ENCODE peak calls at places on chromosome 3, in ten cellular contexts. U, M, B, G, P, S, F, C, T and Q are unnamed samples.

GRCh38 chr3:127589600-127590281 is 792 bp downstream of the TPRA1 start:
- DNase-seq in U (peak), M (no peak), B (no peak), G (no peak), P (no peak), S (peak), F (no peak), C (peak), T (no peak), Q (peak)

GRCh38 chr3:129837057-129837631 is 56.4 kb downstream of the TMCC1 start:
- DNase-seq in U (peak), M (no peak), B (no peak), G (no peak), P (no peak), S (no peak), F (no peak), C (no peak), T (peak), Q (no peak)

GRCh38 chr3:52053307-52054304 is 2.8 kb downstream of the DUSP7 start:
- DNase-seq in U (no peak), M (peak), B (peak), G (no peak), P (peak), S (no peak), F (no peak), C (no peak), T (peak), Q (peak)

GRCh38 chr3:42488687-42489086 is 13.8 kb upstream of the VIPR1 start:
- DNase-seq in U (no peak), M (no peak), B (no peak), G (peak), P (no peak), S (no peak), F (no peak), C (no peak), T (no peak), Q (no peak)

GRCh38 chr3:51275096-51275805 is 109.8 kb upstream of the MANF start:
- DNase-seq in U (no peak), M (no peak), B (no peak), G (no peak), P (no peak), S (no peak), F (no peak), C (no peak), T (no peak), Q (no peak)

GRCh38 chr3:179961081-179962078 is 75.4 kb downstream of the PEX5L start:
- DNase-seq in U (no peak), M (no peak), B (no peak), G (no peak), P (no peak), S (no peak), F (no peak), C (peak), T (no peak), Q (no peak)

GRCh38 chr3:73086071-73086494 is 24.6 kb downstream of the EBLN2 start:
- DNase-seq in U (peak), M (peak), B (peak), G (no peak), P (no peak), S (peak), F (peak), C (peak), T (peak), Q (peak)

GRCh38 chr3:143613226-143613625 is 235.0 kb downstream of the SLC9A9 start:
- DNase-seq in U (no peak), M (no peak), B (no peak), G (no peak), P (no peak), S (no peak), F (peak), C (no peak), T (peak), Q (no peak)

GRCh38 chr3:139460096-139460495 is 16.2 kb downstream of the RBP2 start:
- DNase-seq in U (no peak), M (no peak), B (no peak), G (no peak), P (no peak), S (no peak), F (peak), C (no peak), T (no peak), Q (no peak)

GRCh38 chr3:32557640-32558352 is 12.9 kb downstream of the DYNC1LI1 start:
- DNase-seq in U (no peak), M (no peak), B (no peak), G (no peak), P (no peak), S (no peak), F (no peak), C (no peak), T (no peak), Q (no peak)

GRCh38 chr3:75906555-75907112 is 121.3 kb upstream of the ZNF717 start:
- DNase-seq in U (peak), M (no peak), B (no peak), G (no peak), P (peak), S (peak), F (peak), C (peak), T (peak), Q (no peak)

GRCh38 chr3:123119802-123120201 is 53.0 kb downstream of the PDIA5 start:
- DNase-seq in U (no peak), M (no peak), B (no peak), G (no peak), P (no peak), S (no peak), F (no peak), C (no peak), T (no peak), Q (no peak)

GRCh38 chr3:42377681-42378080 is 32.7 kb downstream of the LYZL4 start:
- DNase-seq in U (peak), M (no peak), B (no peak), G (no peak), P (no peak), S (no peak), F (no peak), C (no peak), T (no peak), Q (no peak)

GRCh38 chr3:171054231-171054630 is 27.7 kb upstream of the SLC2A2 start:
- DNase-seq in U (no peak), M (no peak), B (no peak), G (no peak), P (no peak), S (no peak), F (no peak), C (no peak), T (no peak), Q (no peak)

GRCh38 chr3:188034989-188035388 is 119.0 kb upstream of the LPP start:
- DNase-seq in U (no peak), M (no peak), B (no peak), G (no peak), P (no peak), S (no peak), F (no peak), C (no peak), T (no peak), Q (no peak)

GRCh38 chr3:184306573-184306972 is 7.5 kb downstream of the PSMD2 start:
- DNase-seq in U (no peak), M (no peak), B (no peak), G (no peak), P (no peak), S (no peak), F (no peak), C (no peak), T (no peak), Q (no peak)

GRCh38 chr3:184300377-184300717 is 1.3 kb downstream of the PSMD2 start:
- DNase-seq in U (peak), M (no peak), B (peak), G (no peak), P (no peak), S (no peak), F (peak), C (no peak), T (no peak), Q (no peak)

GRCh38 chr3:184299488-184300376 is 691 bp downstream of the PSMD2 start:
- DNase-seq in U (peak), M (no peak), B (peak), G (no peak), P (no peak), S (no peak), F (peak), C (no peak), T (peak), Q (no peak)

GRCh38 chr3:184308744-184309143 is 5.7 kb upstream of the EIF4G1 start:
- DNase-seq in U (no peak), M (no peak), B (no peak), G (no peak), P (no peak), S (no peak), F (no peak), C (no peak), T (no peak), Q (no peak)

GRCh38 chr3:184305577-184305976 is 6.5 kb downstream of the PSMD2 start:
- DNase-seq in U (peak), M (no peak), B (peak), G (no peak), P (no peak), S (no peak), F (peak), C (no peak), T (peak), Q (no peak)
- TF ChIP-seq CTCF in U (peak), M (peak), B (peak), G (no peak), P (peak), S (peak), F (peak), C (no peak), T (peak), Q (peak)

GRCh38 chr3:53672987-53673386 is 173.2 kb downstream of the CHDH start:
- DNase-seq in U (no peak), M (no peak), B (no peak), G (peak), P (no peak), S (no peak), F (no peak), C (no peak), T (no peak), Q (no peak)

GRCh38 chr3:53671192-53672021 is 174.8 kb downstream of the CHDH start:
- DNase-seq in U (no peak), M (no peak), B (no peak), G (peak), P (no peak), S (no peak), F (no peak), C (no peak), T (no peak), Q (no peak)

GRCh38 chr3:53666026-53666425 is 171.6 kb downstream of the CACNA1D start:
- DNase-seq in U (no peak), M (no peak), B (no peak), G (peak), P (no peak), S (no peak), F (no peak), C (no peak), T (no peak), Q (no peak)

GRCh38 chr3:53665606-53666005 is 171.2 kb downstream of the CACNA1D start:
- DNase-seq in U (no peak), M (no peak), B (no peak), G (no peak), P (no peak), S (no peak), F (no peak), C (no peak), T (no peak), Q (no peak)

GRCh38 chr3:53668872-53669271 is 174.5 kb downstream of the CACNA1D start:
- DNase-seq in U (no peak), M (no peak), B (peak), G (peak), P (no peak), S (no peak), F (peak), C (no peak), T (peak), Q (no peak)
- TF ChIP-seq CTCF in U (peak), M (peak), B (peak), G (no peak), P (no peak), S (no peak), F (peak), C (peak), T (peak), Q (no peak)

GRCh38 chr3:79808515-79808914 is 40.7 kb upstream of the ROBO1 start:
- DNase-seq in U (no peak), M (no peak), B (no peak), G (no peak), P (no peak), S (no peak), F (no peak), C (no peak), T (no peak), Q (no peak)
- TF ChIP-seq CTCF in U (no peak), M (no peak), B (no peak), G (no peak), P (no peak), S (no peak), F (no peak), C (no peak), T (no peak), Q (no peak)

GRCh38 chr3:60841355-60841754 is 409.9 kb downstream of the FHIT start:
- DNase-seq in U (peak), M (no peak), B (no peak), G (no peak), P (no peak), S (no peak), F (peak), C (no peak), T (peak), Q (no peak)
- TF ChIP-seq CTCF in U (no peak), M (no peak), B (no peak), G (no peak), P (no peak), S (no peak), F (no peak), C (no peak), T (no peak), Q (no peak)

GRCh38 chr3:14398801-14399114 is 3.6 kb upstream of the SLC6A6 start:
- DNase-seq in U (no peak), M (no peak), B (no peak), G (no peak), P (no peak), S (no peak), F (no peak), C (no peak), T (no peak), Q (no peak)
- TF ChIP-seq CTCF in U (no peak), M (no peak), B (no peak), G (no peak), P (no peak), S (no peak), F (no peak), C (no peak), T (no peak), Q (no peak)

DNA sequence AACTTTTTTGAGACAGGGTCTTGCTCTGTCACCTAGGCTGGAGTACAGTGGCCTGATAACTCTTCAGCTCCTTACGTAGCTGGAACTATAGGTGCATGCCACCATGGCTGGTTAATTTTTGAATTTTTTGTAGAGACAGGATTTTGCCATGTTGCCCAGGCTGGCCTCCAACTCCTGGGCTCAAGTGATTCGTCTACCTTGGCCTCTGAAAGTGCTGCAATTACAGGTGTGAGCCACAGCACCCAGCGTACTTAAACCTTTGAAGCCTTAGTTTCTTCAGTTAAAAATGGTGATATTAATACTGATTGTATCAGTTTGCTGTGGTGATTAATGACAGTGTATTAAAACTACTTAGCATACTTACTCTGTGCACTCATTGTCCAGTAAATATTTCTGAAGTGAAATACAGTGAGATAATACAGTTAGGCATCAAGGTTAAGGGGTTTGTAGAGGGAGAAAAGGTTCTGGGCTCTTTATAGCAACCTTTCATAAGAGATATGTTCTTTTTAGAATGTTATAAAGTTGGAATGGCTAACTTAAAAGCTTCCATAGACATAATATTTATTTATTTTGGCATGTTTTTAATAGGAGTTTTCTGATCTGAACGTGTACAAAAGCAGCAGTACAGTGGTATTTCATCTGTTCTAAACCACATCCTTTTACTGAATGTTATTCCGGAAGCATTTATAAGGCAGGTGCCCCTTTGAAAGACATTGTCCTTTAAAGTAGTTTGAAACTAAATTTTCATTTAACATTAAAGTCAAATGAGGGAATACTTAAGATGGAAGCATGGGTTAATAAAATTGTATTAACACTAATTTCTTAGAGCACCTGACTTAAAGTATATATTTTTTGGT is 23.6 kb downstream of the NCK1 start:
- DNase-seq in U (no peak), M (no peak), B (no peak), G (no peak), P (no peak), S (no peak), F (no peak), C (no peak), T (no peak), Q (peak)
- TF ChIP-seq CTCF in U (no peak), M (no peak), B (no peak), G (no peak), P (no peak), S (no peak), F (no peak), C (no peak), T (no peak), Q (no peak)

DNA sequence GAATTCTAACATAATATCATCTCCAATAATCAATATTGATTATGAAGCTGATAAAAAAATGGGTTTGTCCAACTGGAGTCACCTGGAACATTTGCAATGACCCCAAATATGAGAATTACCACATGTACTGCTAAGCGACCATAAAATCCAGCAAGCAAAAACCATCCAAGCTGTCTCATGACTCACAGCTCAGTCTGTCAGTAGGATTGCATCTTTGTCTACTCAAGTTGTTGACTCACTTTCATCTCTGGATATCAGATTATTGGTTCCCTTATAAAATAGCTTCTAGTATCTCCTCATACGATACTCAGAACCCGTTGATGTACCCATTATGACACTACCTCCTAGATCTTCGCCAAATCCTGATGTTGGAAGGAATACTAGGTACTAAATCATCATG is 209.8 kb upstream of the ATP11B start:
- DNase-seq in U (no peak), M (no peak), B (no peak), G (no peak), P (no peak), S (no peak), F (no peak), C (no peak), T (no peak), Q (no peak)
- TF ChIP-seq CTCF in U (no peak), M (no peak), B (no peak), G (no peak), P (no peak), S (no peak), F (no peak), C (no peak), T (no peak), Q (no peak)